ENCODE peak calls at places on chromosomes 5 and 9, in five cellular contexts. M is spleen, P is colonic mucosa, G is cardiac fibroblast, L is astrocyte of the spinal cord. D is an unnamed sample.

GRCh38 chr5:173028811-173029327 is 27.3 kb upstream of the CREBRF start:
- DNase-seq in M (no peak), P (no peak), G (no peak), L (peak; percentile 18), D (no peak)

GRCh38 chr5:172703952-172704351 is 62.9 kb downstream of the NEURL1B start:
- DNase-seq in M (no peak), P (no peak), G (no peak), L (no peak), D (no peak)

GRCh38 chr5:71924325-71924724 is 182.9 kb upstream of the MAP1B start:
- DNase-seq in M (no peak), P (no peak), G (peak; percentile 40), L (peak; percentile 39), D (peak; percentile 43)

GRCh38 chr5:58497956-58498942 is 7.0 kb downstream of the GAPT start:
- DNase-seq in M (no peak), P (peak; percentile 59), G (peak; percentile 62), L (peak; percentile 45), D (peak; percentile 30)

GRCh38 chr9:89461302-89461701 is 36.6 kb downstream of the SEMA4D start:
- DNase-seq in M (no peak), P (no peak), G (peak; percentile 73), L (peak; percentile 83), D (peak; percentile 11)

GRCh38 chr5:9149988-9150387 is 395.9 kb downstream of the SEMA5A start:
- DNase-seq in M (no peak), P (no peak), G (no peak), L (peak; percentile 66), D (peak; percentile 73)

GRCh38 chr5:39506216-39506615 is 81.4 kb upstream of the DAB2 start:
- DNase-seq in M (no peak), P (no peak), G (no peak), L (no peak), D (peak; percentile 25)

GRCh38 chr5:33457124-33457523 is 16.4 kb downstream of the TARS1 start:
- DNase-seq in M (no peak), P (no peak), G (peak; percentile 86), L (no peak), D (peak; percentile 82)

GRCh38 chr5:172456076-172456800 is 1.9 kb upstream of the SH3PXD2B start:
- DNase-seq in M (no peak), P (no peak), G (no peak), L (no peak), D (no peak)

GRCh38 chr9:90874194-90874593 is 72.6 kb downstream of the SYK start:
- DNase-seq in M (no peak), P (no peak), G (no peak), L (no peak), D (no peak)
- TF ChIP-seq CTCF in M (no peak), P (no peak), G (no peak), L (peak; percentile 11), D (no peak)

DNA sequence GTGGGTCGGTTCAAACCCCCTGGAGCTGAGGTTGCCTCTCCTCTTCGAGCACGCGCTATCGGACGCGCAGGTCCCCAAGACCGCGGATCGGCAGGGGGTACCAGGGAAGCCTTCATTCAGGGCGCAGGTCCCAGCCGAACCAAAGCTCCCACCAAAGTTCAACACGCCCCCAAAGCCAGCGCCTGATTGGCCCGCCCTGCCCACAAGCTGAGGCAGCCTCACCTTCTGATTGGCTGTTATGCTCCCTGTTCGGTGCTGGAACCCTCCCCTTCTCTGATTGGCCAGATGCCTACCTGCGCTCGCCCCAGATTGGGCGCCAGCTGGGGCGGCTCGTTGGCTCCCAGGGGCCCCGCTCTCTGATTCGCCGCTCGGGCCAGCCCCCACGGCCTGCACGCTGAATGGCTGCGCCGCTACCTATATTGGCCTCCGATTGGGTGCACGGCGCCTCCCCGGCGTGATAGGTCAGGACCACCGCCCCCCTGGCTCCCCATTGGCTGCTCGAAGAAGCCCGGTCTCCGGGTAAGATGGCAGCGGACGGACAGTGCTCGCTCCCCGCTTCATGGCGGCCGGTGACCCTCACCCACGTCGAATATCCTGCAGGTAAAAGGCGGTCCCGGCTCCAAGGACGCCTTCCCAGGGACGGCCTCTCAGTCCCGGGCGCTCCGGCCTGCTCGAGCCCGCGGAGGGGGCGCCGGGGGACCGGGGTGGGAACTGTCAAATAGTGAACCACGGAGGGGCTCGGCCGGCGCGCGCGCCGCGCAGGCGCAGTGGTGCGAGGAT is at the start of gene DOLPP1:
- DNase-seq in M (peak; percentile 97), P (peak; percentile 98), G (peak; percentile 100), L (peak; percentile 100), D (peak; percentile 100)
- H3K4me3 ChIP-seq in M (peak within 1 kb of the TSS; percentile 87), P (peak within 1 kb of the TSS; percentile 81), G (peak within 1 kb of the TSS; percentile 84), L (peak within 1 kb of the TSS; percentile 83), D (peak within 1 kb of the TSS; percentile 86)

GRCh38 chr9:129320575-129321311 is 142.7 kb upstream of the IER5L start:
- DNase-seq in M (peak; percentile 86), P (no peak), G (peak; percentile 93), L (peak; percentile 76), D (peak; percentile 88)
- TF ChIP-seq CTCF in M (no peak), P (no peak), G (no peak), L (no peak), D (peak; percentile 32)

GRCh38 chr5:37721447-37721871 is 118.4 kb downstream of the GDNF start:
- DNase-seq in M (no peak), P (no peak), G (peak; percentile 54), L (peak; percentile 56), D (peak; percentile 76)
- H3K4me3 ChIP-seq in M (no peak overlapping the region), P (no peak overlapping the region), G (peak overlapping the region; percentile 1), L (no peak overlapping the region), D (no peak overlapping the region)

GRCh38 chr9:82105729-82106128 is 117.2 kb downstream of the SPATA31D1 start:
- DNase-seq in M (no peak), P (peak; percentile 20), G (no peak), L (no peak), D (no peak)

GRCh38 chr9:82106536-82106935 is 118.0 kb downstream of the SPATA31D1 start:
- DNase-seq in M (no peak), P (no peak), G (no peak), L (no peak), D (no peak)

GRCh38 chr9:82104252-82104651 is 115.7 kb downstream of the SPATA31D1 start:
- DNase-seq in M (no peak), P (no peak), G (no peak), L (no peak), D (no peak)

GRCh38 chr9:82101475-82101874 is 112.9 kb downstream of the SPATA31D1 start:
- DNase-seq in M (no peak), P (no peak), G (no peak), L (no peak), D (no peak)
- TF ChIP-seq CTCF in M (no peak), P (no peak), G (peak; percentile 12), L (no peak), D (no peak)

GRCh38 chr9:5632540-5632939 is 3.6 kb downstream of the RIC1 start:
- DNase-seq in M (no peak), P (no peak), G (no peak), L (no peak), D (no peak)

GRCh38 chr9:5633243-5633642 is 4.3 kb downstream of the RIC1 start:
- DNase-seq in M (no peak), P (no peak), G (peak; percentile 26), L (no peak), D (peak; percentile 15)

GRCh38 chr9:5629312-5630037 is 568 bp downstream of the RIC1 start:
- DNase-seq in M (no peak), P (peak; percentile 53), G (peak; percentile 41), L (peak; percentile 34), D (peak; percentile 28)

GRCh38 chr9:5630038-5630507 is 1.2 kb downstream of the RIC1 start:
- DNase-seq in M (no peak), P (peak; percentile 28), G (peak; percentile 54), L (peak; percentile 73), D (peak; percentile 57)

GRCh38 chr9:5631021-5631420 is 2.1 kb downstream of the RIC1 start:
- DNase-seq in M (no peak), P (no peak), G (peak; percentile 29), L (no peak), D (peak; percentile 64)
- H3K4me3 ChIP-seq in M (no peak overlapping the region), P (no peak overlapping the region), G (peak overlapping the region; percentile 16), L (peak overlapping the region; percentile 23), D (peak overlapping the region; percentile 78)

D was measured in AG10803.